ENCODE peak calls at places on chromosomes 4 and X, in eight cellular contexts. S, O, Q, C, Z, P, L and N are unnamed samples.

GRCh38 chrX:150574824-150575409 is 6.5 kb downstream of the MTM1 start:
- DNase-seq in S (no peak), O (no peak), Q (no peak), C (no peak), Z (no peak), P (no peak), L (no peak), N (no peak)

GRCh38 chr4:164931551-164932324 is 45.7 kb downstream of the TRIM61 start:
- DNase-seq in S (no peak), O (no peak), Q (no peak), C (no peak), Z (no peak), P (no peak), L (no peak), N (no peak)

GRCh38 chr4:118756958-118757357 is 71.8 kb downstream of the METTL14 start:
- DNase-seq in S (no peak), O (no peak), Q (no peak), C (no peak), Z (no peak), P (no peak), L (no peak), N (no peak)

GRCh38 chr4:109803924-109804571 is 2.2 kb upstream of the CFI start:
- DNase-seq in S (no peak), O (no peak), Q (no peak), C (peak), Z (peak), P (peak), L (peak), N (no peak)

GRCh38 chr4:42361475-42361874 is 35.8 kb upstream of the SHISA3 start:
- DNase-seq in S (no peak), O (no peak), Q (no peak), C (no peak), Z (no peak), P (no peak), L (no peak), N (no peak)

GRCh38 chr4:106628616-106629606 is 260.3 kb upstream of the GIMD1 start:
- DNase-seq in S (no peak), O (no peak), Q (no peak), C (no peak), Z (no peak), P (no peak), L (no peak), N (no peak)

GRCh38 chrX:78375894-78376293 is 48.5 kb upstream of the CYSLTR1 start:
- DNase-seq in S (no peak), O (no peak), Q (no peak), C (no peak), Z (no peak), P (no peak), L (peak), N (no peak)

GRCh38 chr4:150769235-150769634 is 187.3 kb downstream of the MAB21L2 start:
- DNase-seq in S (no peak), O (no peak), Q (no peak), C (no peak), Z (no peak), P (peak), L (peak), N (no peak)

GRCh38 chr4:113141901-113142346 is 92.5 kb downstream of the ANK2 start:
- DNase-seq in S (no peak), O (no peak), Q (no peak), C (peak), Z (peak), P (no peak), L (peak), N (no peak)

GRCh38 chr4:5212255-5213032 is 161.2 kb downstream of the STK32B start:
- DNase-seq in S (no peak), O (no peak), Q (no peak), C (no peak), Z (no peak), P (no peak), L (no peak), N (no peak)